ENCODE peak calls at places on chromosome X, in ten cellular contexts. G is CD14-positive monocyte, B is ascending aorta, E is colonic mucosa, P is AG09319, U is GM12864, K is coronary artery, X is GM13976, S is neural progenitor cell, Y is AG09309. Q is an unnamed sample.

GRCh38 chrX:109966246-109966645 is 36.7 kb upstream of the TMEM164 start:
- DNase-seq in P (no peak), U (no peak), X (no peak), S (no peak), G (no peak), E (no peak), K (no peak), Y (no peak), B (no peak), Q (no peak)

GRCh38 chrX:45134303-45134702 is 66.4 kb downstream of the DIPK2B start:
- DNase-seq in K (no peak), X (no peak), E (no peak), P (no peak), B (no peak), Y (no peak), S (no peak), U (no peak), G (no peak), Q (no peak)

GRCh38 chrX:129726307-129727111 is 12.3 kb upstream of the XPNPEP2 start:
- DNase-seq in K (peak; percentile 74), B (peak; percentile 75), E (peak; percentile 56), X (no peak), U (no peak), G (no peak), Y (no peak), P (no peak), S (peak; percentile 75), Q (peak; percentile 45)

GRCh38 chrX:70960728-70961127 is 29.8 kb upstream of the SLC7A3 start:
- DNase-seq in K (no peak), X (no peak), Y (no peak), S (peak; percentile 30), P (no peak), B (no peak), E (no peak), U (no peak), G (no peak), Q (no peak)

GRCh38 chrX:20432746-20433374 is 166.2 kb upstream of the RPS6KA3 start:
- DNase-seq in U (no peak), G (no peak), X (no peak), P (no peak), S (no peak), E (no peak), B (no peak), K (no peak), Y (no peak), Q (no peak)

GRCh38 chrX:1581132-1581531 is 10.3 kb upstream of the AKAP17A start:
- DNase-seq in Y (no peak), S (no peak), U (no peak), B (no peak), E (peak; percentile 71), G (no peak), X (peak; percentile 60), P (no peak), K (no peak), Q (peak; percentile 92)

GRCh38 chrX:15948318-15948660 is 93.7 kb upstream of the AP1S2 start:
- DNase-seq in B (no peak), X (no peak), E (no peak), G (no peak), U (no peak), S (no peak), Y (no peak), K (no peak), P (no peak), Q (no peak)

GRCh38 chrX:9171841-9172240 is 137.9 kb upstream of the FAM9B start:
- DNase-seq in U (no peak), S (no peak), Y (no peak), E (no peak), K (no peak), X (no peak), G (no peak), P (no peak), B (no peak), Q (no peak)

GRCh38 chrX:31608651-31609050 is 536.8 kb upstream of the FTHL17 start:
- DNase-seq in B (no peak), Y (no peak), S (no peak), X (no peak), G (no peak), K (no peak), U (no peak), P (no peak), E (no peak), Q (no peak)

GRCh38 chrX:71514367-71515038 is 18.4 kb upstream of the OGT start:
- DNase-seq in K (no peak), X (peak; percentile 55), G (no peak), E (no peak), U (no peak), Y (no peak), P (no peak), B (no peak), S (no peak), Q (peak; percentile 64)

GRCh38 chrX:123219916-123220315 is 35.8 kb downstream of the GRIA3 start:
- DNase-seq in P (no peak), G (no peak), B (no peak), S (peak; percentile 13), E (no peak), X (no peak), U (no peak), Y (no peak), K (no peak), Q (no peak)

GRCh38 chrX:125202486-125203378 is 116.9 kb upstream of the TEX13C start:
- DNase-seq in E (no peak), B (no peak), G (no peak), P (no peak), Y (no peak), U (no peak), K (no peak), S (peak; percentile 11), X (peak; percentile 2), Q (no peak)

GRCh38 chrX:125203379-125203736 is 116.3 kb upstream of the TEX13C start:
- DNase-seq in S (peak; percentile 40), P (no peak), X (peak; percentile 5), G (no peak), Y (no peak), B (no peak), K (no peak), E (no peak), U (no peak), Q (no peak)

GRCh38 chrX:125205084-125205917 is 114.4 kb upstream of the TEX13C start:
- DNase-seq in E (peak; percentile 17), U (no peak), G (no peak), S (peak; percentile 78), X (peak; percentile 30), Y (no peak), K (peak; percentile 81), B (peak; percentile 66), P (no peak), Q (peak; percentile 37)

GRCh38 chrX:125203737-125204578 is 115.7 kb upstream of the TEX13C start:
- DNase-seq in G (no peak), P (no peak), U (no peak), Y (no peak), S (peak; percentile 70), X (peak; percentile 9), B (peak; percentile 66), K (no peak), E (no peak), Q (peak; percentile 35)

DNA sequence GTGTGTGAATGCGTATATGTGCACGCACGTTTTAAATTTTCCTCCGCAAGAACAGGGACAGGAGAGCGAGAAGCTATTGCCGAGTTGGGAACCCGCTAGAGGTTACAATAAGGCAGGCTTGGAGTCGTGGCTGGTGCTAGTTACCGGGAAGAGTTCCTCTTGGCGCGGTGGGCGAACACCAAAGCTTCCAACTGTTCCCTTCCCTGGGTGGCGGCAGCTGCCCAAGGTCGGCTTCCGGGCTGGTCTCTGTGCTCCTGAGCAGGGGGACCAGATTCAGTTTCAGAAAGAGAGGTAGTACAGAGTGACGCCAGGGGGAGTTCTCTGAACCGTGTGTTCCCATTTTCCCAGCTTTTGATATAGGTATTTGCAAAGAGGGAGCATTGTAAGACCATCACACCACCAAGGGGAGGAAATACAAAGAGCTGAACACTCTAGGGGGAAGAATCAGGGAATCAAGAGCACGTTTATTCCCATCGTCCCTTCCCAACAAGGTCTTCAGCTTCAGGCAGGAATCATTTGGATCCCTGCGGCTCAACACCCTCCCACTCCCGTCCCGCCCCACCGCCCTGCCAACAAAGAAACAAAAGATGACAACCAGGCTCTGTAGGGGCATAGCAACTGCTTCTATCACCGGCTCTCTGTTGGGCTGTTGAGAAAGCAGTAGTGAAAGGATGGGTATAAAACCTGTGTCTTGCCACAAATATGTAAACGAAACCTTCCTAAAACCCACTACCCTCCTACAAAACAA is 113.6 kb upstream of the TEX13C start:
- DNase-seq in B (no peak), P (no peak), E (peak; percentile 15), S (peak; percentile 59), G (no peak), U (no peak), Y (no peak), K (no peak), X (peak; percentile 4), Q (no peak)
- TF ChIP-seq CTCF in B (no peak), P (no peak), E (no peak), S (peak; percentile 7), G (no peak), U (no peak), Y (no peak), K (no peak), X (no peak), Q (no peak)

GRCh38 chrX:68490644-68491043 is 8.2 kb upstream of the YIPF6 start:
- DNase-seq in E (no peak), B (no peak), X (no peak), P (no peak), U (no peak), G (no peak), K (no peak), Y (no peak), S (peak; percentile 35), Q (no peak)
- TF ChIP-seq CTCF in E (no peak), B (peak; percentile 8), X (no peak), P (peak; percentile 32), U (peak; percentile 21), G (peak; percentile 47), K (no peak), Y (peak; percentile 43), S (peak; percentile 43), Q (no peak)

DNA sequence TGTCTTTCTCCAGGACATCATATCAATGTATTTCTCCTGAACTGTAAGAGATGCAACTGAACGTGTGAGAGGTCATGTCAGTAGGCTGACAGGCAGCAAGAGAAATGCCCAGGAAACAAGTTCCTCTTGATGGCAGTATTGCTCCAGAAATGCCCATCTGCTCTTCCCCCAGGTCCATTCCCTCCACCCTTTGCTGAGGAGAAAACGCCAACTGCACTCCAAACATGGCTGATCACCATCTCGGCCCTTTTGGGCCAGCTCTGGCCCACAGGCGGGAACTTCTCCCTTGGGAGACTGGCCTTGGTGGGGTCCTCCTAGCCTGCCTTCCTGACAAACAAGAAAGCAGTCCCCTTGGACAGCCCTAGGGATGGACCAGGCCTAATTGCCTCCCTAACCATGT is 276.5 kb upstream of the AGTR2 start:
- DNase-seq in U (no peak), S (peak; percentile 13), B (peak; percentile 65), P (no peak), X (no peak), G (no peak), Y (peak; percentile 13), E (peak; percentile 41), K (no peak), Q (no peak)
- TF ChIP-seq CTCF in U (peak; percentile 46), S (peak; percentile 36), B (no peak), P (peak; percentile 37), X (peak; percentile 26), G (no peak), Y (peak; percentile 46), E (peak; percentile 29), K (no peak), Q (no peak)

DNA sequence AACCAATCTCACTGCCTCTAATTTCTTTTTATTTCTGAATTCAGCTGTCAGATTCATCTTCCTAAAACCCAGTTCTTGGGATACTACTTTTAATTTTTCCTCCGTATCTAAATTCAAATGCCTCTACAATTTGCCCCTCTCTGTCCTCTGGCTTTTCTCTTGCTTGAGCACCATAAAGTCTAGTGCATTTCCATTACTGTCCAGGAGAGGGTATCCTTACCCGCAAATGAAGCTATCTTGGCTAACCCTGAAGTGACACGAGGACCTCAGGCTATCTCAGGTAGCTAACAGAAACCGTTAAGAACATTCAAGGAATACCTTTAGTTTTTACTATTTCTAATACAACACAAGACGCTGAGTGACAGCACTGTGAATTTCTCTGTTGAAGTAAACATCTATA is 49.4 kb upstream of the PRR32 start:
- DNase-seq in K (no peak), U (no peak), E (no peak), X (peak; percentile 35), G (no peak), S (peak; percentile 42), B (no peak), Y (no peak), P (no peak), Q (no peak)
- TF ChIP-seq CTCF in K (no peak), U (no peak), E (peak; percentile 21), X (peak; percentile 45), G (no peak), S (peak; percentile 61), B (peak; percentile 16), Y (no peak), P (no peak), Q (no peak)

Q was measured in activated CD8-positive, alpha-beta T cell treated with anti-CD3 and anti-CD28 coated beads for 36 hours.